ENCODE peak calls at places on chromosomes 3 and 15, in six cellular contexts. E is activated CD8-positive, alpha-beta memory T cell treated with anti-CD3 and anti-CD28 coated beads for 24 hours; V is NCI-H69; S is activated CD4-positive, alpha-beta T cell treated with anti-CD3 and anti-CD28 coated beads for 4 hours; R is PC-3; D is lower leg skin. F is an unnamed sample.

GRCh38 chr3:112043621-112044201 is 9.2 kb downstream of the TMPRSS7 start:
- DNase-seq in E (no peak), V (peak), S (peak), R (peak), D (no peak), F (no peak)

GRCh38 chr3:11385329-11385728 is 113.1 kb downstream of the ATG7 start:
- DNase-seq in E (no peak), V (no peak), S (no peak), R (no peak), D (no peak), F (no peak)

GRCh38 chr3:94716326-94717018 is 653.6 kb downstream of the NSUN3 start:
- DNase-seq in E (no peak), V (no peak), S (no peak), R (peak), D (no peak), F (no peak)

GRCh38 chr3:3906171-3906570 is 106.9 kb downstream of the LRRN1 start:
- DNase-seq in E (no peak), V (peak), S (no peak), R (no peak), D (no peak), F (no peak)

GRCh38 chr3:152961323-152961722 is 126.4 kb downstream of the P2RY1 start:
- DNase-seq in E (no peak), V (peak), S (no peak), R (peak), D (no peak), F (no peak)

GRCh38 chr15:59398220-59398619 is 25.5 kb upstream of the MYO1E start:
- DNase-seq in E (no peak), V (no peak), S (no peak), R (no peak), D (no peak), F (no peak)

GRCh38 chr15:87762110-87762509 is 494.4 kb downstream of the NTRK3 start:
- DNase-seq in E (no peak), V (no peak), S (no peak), R (no peak), D (peak), F (no peak)

GRCh38 chr15:63973212-63974009 is 72.9 kb downstream of the DAPK2 start:
- DNase-seq in E (no peak), V (no peak), S (no peak), R (no peak), D (no peak), F (peak)

GRCh38 chr3:43794776-43795175 is 104.0 kb downstream of the ABHD5 start:
- DNase-seq in E (no peak), V (no peak), S (no peak), R (peak), D (no peak), F (peak)

GRCh38 chr3:28973621-28974020 is 307.2 kb upstream of the RBMS3 start:
- DNase-seq in E (no peak), V (no peak), S (no peak), R (peak), D (no peak), F (no peak)

GRCh38 chr15:34055868-34056595 is 17.0 kb upstream of the AVEN start:
- DNase-seq in E (no peak), V (no peak), S (no peak), R (peak), D (no peak), F (no peak)

GRCh38 chr3:14261229-14261628 is 82.6 kb downstream of the LSM3 start:
- DNase-seq in E (peak), V (peak), S (peak), R (peak), D (peak), F (peak)

GRCh38 chr3:176469694-176470205 is 727.5 kb downstream of the TBL1XR1 start:
- DNase-seq in E (no peak), V (no peak), S (no peak), R (peak), D (no peak), F (no peak)

GRCh38 chr3:69200384-69201068 is 78.1 kb upstream of the LMOD3 start:
- DNase-seq in E (peak), V (peak), S (peak), R (peak), D (peak), F (peak)

GRCh38 chr3:123068227-123069020 is 1.6 kb downstream of the PDIA5 start:
- DNase-seq in E (peak), V (peak), S (no peak), R (peak), D (no peak), F (no peak)

GRCh38 chr3:102827386-102827785 is 392.6 kb downstream of the ZPLD1 start:
- DNase-seq in E (no peak), V (peak), S (no peak), R (no peak), D (no peak), F (no peak)

GRCh38 chr15:62455441-62455921 is 290.4 kb upstream of the C2CD4B start:
- DNase-seq in E (no peak), V (no peak), S (no peak), R (peak), D (no peak), F (no peak)

GRCh38 chr3:30531017-30531570 is 75.3 kb upstream of the TGFBR2 start:
- DNase-seq in E (no peak), V (no peak), S (no peak), R (no peak), D (no peak), F (no peak)

GRCh38 chr3:65758871-65759598 is 279.7 kb downstream of the MAGI1 start:
- DNase-seq in E (no peak), V (no peak), S (no peak), R (no peak), D (no peak), F (no peak)

GRCh38 chr15:100945006-100945405 is 25.8 kb downstream of the LRRK1 start:
- DNase-seq in E (no peak), V (no peak), S (no peak), R (no peak), D (no peak), F (no peak)

GRCh38 chr3:195394024-195394423 is 48.8 kb downstream of the ACAP2 start:
- DNase-seq in E (no peak), V (no peak), S (no peak), R (no peak), D (no peak), F (no peak)

GRCh38 chr15:73265536-73266153 is 103.1 kb downstream of the HCN4 start:
- DNase-seq in E (peak), V (peak), S (peak), R (peak), D (peak), F (no peak)

GRCh38 chr3:184236636-184237035 is 7.3 kb downstream of the VWA5B2 start:
- DNase-seq in E (no peak), V (no peak), S (no peak), R (no peak), D (no peak), F (no peak)

GRCh38 chr3:58470363-58471024 is 21.4 kb upstream of the KCTD6 start:
- DNase-seq in E (no peak), V (no peak), S (no peak), R (no peak), D (no peak), F (no peak)

GRCh38 chr3:16177962-16178627 is 3.6 kb downstream of the GALNT15 start:
- DNase-seq in E (peak), V (no peak), S (peak), R (peak), D (peak), F (peak)

GRCh38 chr15:77027111-77027696 is 32.3 kb downstream of the PSTPIP1 start:
- DNase-seq in E (no peak), V (no peak), S (no peak), R (no peak), D (no peak), F (no peak)

GRCh38 chr3:184663756-184664155 is 48.1 kb downstream of the MAGEF1 start:
- DNase-seq in E (no peak), V (peak), S (no peak), R (no peak), D (no peak), F (no peak)

GRCh38 chr3:18507333-18507732 is 82.2 kb upstream of the SATB1 start:
- DNase-seq in E (no peak), V (no peak), S (no peak), R (no peak), D (no peak), F (no peak)

GRCh38 chr3:106811376-106811775 is 565.9 kb upstream of the CCDC54 start:
- DNase-seq in E (no peak), V (no peak), S (no peak), R (peak), D (no peak), F (no peak)

GRCh38 chr3:11810276-11810675 is 36.4 kb downstream of the TAMM41 start:
- DNase-seq in E (no peak), V (no peak), S (no peak), R (peak), D (no peak), F (no peak)

GRCh38 chr15:76439542-76439941 is 103.0 kb downstream of the ISL2 start:
- DNase-seq in E (no peak), V (peak), S (no peak), R (no peak), D (no peak), F (no peak)

GRCh38 chr15:83698294-83698693 is 44.4 kb downstream of the ADAMTSL3 start:
- DNase-seq in E (no peak), V (no peak), S (no peak), R (peak), D (peak), F (no peak)

GRCh38 chr15:90306560-90306959 is 41.1 kb downstream of the NGRN start:
- DNase-seq in E (no peak), V (no peak), S (peak), R (no peak), D (no peak), F (peak)

GRCh38 chr15:50227076-50227475 is 38.5 kb downstream of the HDC start:
- DNase-seq in E (no peak), V (no peak), S (no peak), R (peak), D (no peak), F (no peak)

GRCh38 chr3:58868101-58868779 is 181.6 kb downstream of the CFAP20DC start:
- DNase-seq in E (no peak), V (no peak), S (no peak), R (no peak), D (no peak), F (no peak)

GRCh38 chr3:178353292-178353814 is 182.9 kb upstream of the KCNMB2 start:
- DNase-seq in E (no peak), V (peak), S (no peak), R (no peak), D (no peak), F (no peak)

GRCh38 chr3:37519661-37520060 is 342.0 kb upstream of the CTDSPL start:
- DNase-seq in E (no peak), V (no peak), S (no peak), R (no peak), D (no peak), F (no peak)

GRCh38 chr3:180680097-180680430 is 775 bp upstream of the CCDC39 start:
- DNase-seq in E (no peak), V (peak), S (peak), R (no peak), D (no peak), F (peak)